ENCODE peak calls at places on chromosomes 12 and 14, in nine cellular contexts. M is pancreas, G is mammary epithelial cell, C is left lung, J is esophagus muscularis mucosa, T is stomach, Z is IMR-90, S is PC-3, W is heart right ventricle. Y is an unnamed sample. For H3K27me3, the result is how much of the 10 kb centered on the place peaks cover.

GRCh38 chr12:7588703-7589329 is 76.9 kb downstream of the APOBEC1 start:
- DNase-seq in M (peak), G (peak), C (peak), J (no peak), T (peak), Z (peak), S (peak), W (no peak), Y (no peak)

GRCh38 chr12:122986258-122986871 is 5.9 kb downstream of the ARL6IP4 start:
- DNase-seq in M (no peak), G (no peak), C (no peak), J (no peak), T (no peak), Z (no peak), S (no peak), W (no peak), Y (no peak)

GRCh38 chr14:20530771-20531571 is 25.6 kb downstream of the RNASE10 start:
- DNase-seq in M (peak), G (peak), C (peak), J (peak), T (peak), Z (peak), S (peak), W (peak), Y (peak)

GRCh38 chr12:100733817-100734593 is 60.6 kb upstream of the ANO4 start:
- DNase-seq in M (no peak), G (peak), C (no peak), J (no peak), T (no peak), Z (peak), S (peak), W (no peak), Y (no peak)

GRCh38 chr14:34989762-34990161 is 7.0 kb downstream of the SRP54 start:
- DNase-seq in M (no peak), G (no peak), C (no peak), J (no peak), T (no peak), Z (no peak), S (no peak), W (no peak), Y (no peak)

GRCh38 chr12:109492371-109492770 is 14.9 kb downstream of the UBE3B start:
- DNase-seq in M (no peak), G (no peak), C (no peak), J (no peak), T (peak), Z (no peak), S (peak), W (no peak), Y (no peak)

GRCh38 chr14:102805454-102805891 is 28.2 kb downstream of the TRAF3 start:
- DNase-seq in M (no peak), G (peak), C (no peak), J (no peak), T (no peak), Z (peak), S (peak), W (no peak), Y (no peak)

GRCh38 chr12:54385251-54385914 is 850 bp upstream of the ZNF385A start:
- DNase-seq in M (no peak), G (no peak), C (no peak), J (no peak), T (no peak), Z (no peak), S (no peak), W (no peak), Y (peak)

GRCh38 chr14:68574906-68575305 is 218.0 kb downstream of the ZFP36L1 start:
- DNase-seq in M (no peak), G (no peak), C (peak), J (no peak), T (no peak), Z (peak), S (peak), W (no peak), Y (no peak)

GRCh38 chr14:64293976-64294671 is at the start of gene ESR2:
- DNase-seq in M (peak), G (no peak), C (peak), J (no peak), T (peak), Z (peak), S (peak), W (peak), Y (no peak)

GRCh38 chr12:86838709-86839108 is 582.5 kb upstream of the MGAT4C start:
- DNase-seq in M (no peak), G (no peak), C (no peak), J (no peak), T (no peak), Z (no peak), S (no peak), W (no peak), Y (no peak)

GRCh38 chr14:30214456-30215090 is 286.9 kb upstream of the PRKD1 start:
- DNase-seq in M (no peak), G (peak), C (no peak), J (no peak), T (no peak), Z (peak), S (peak), W (no peak), Y (no peak)

GRCh38 chr12:39125580-39125979 is 220.2 kb upstream of the CPNE8 start:
- DNase-seq in M (no peak), G (no peak), C (no peak), J (no peak), T (no peak), Z (no peak), S (peak), W (no peak), Y (no peak)

GRCh38 chr14:38884109-38884508 is 218.9 kb downstream of the SEC23A start:
- DNase-seq in M (no peak), G (no peak), C (no peak), J (no peak), T (no peak), Z (no peak), S (no peak), W (no peak), Y (no peak)

GRCh38 chr14:61608245-61609142 is 86.8 kb upstream of the HIF1A start:
- DNase-seq in M (no peak), G (no peak), C (no peak), J (no peak), T (no peak), Z (peak), S (peak), W (no peak), Y (no peak)

GRCh38 chr14:98756749-98757148 is 515.2 kb downstream of the BCL11B start:
- DNase-seq in M (no peak), G (no peak), C (no peak), J (peak), T (no peak), Z (no peak), S (no peak), W (no peak), Y (no peak)

GRCh38 chr12:124633954-124634352 is 66.5 kb upstream of the NCOR2 start:
- DNase-seq in M (no peak), G (no peak), C (no peak), J (no peak), T (no peak), Z (no peak), S (no peak), W (no peak), Y (no peak)

GRCh38 chr12:41932470-41932991 is 212.1 kb downstream of the GXYLT1 start:
- DNase-seq in M (peak), G (no peak), C (peak), J (no peak), T (peak), Z (no peak), S (peak), W (peak), Y (peak)

GRCh38 chr14:94051115-94051514 is 25.0 kb downstream of the OTUB2 start:
- DNase-seq in M (no peak), G (peak), C (no peak), J (peak), T (peak), Z (peak), S (peak), W (no peak), Y (no peak)

GRCh38 chr14:58749066-58749669 is 111.4 kb downstream of the DACT1 start:
- DNase-seq in M (no peak), G (peak), C (peak), J (no peak), T (peak), Z (peak), S (peak), W (no peak), Y (peak)

GRCh38 chr12:93725531-93725930 is 48.4 kb downstream of the CRADD start:
- DNase-seq in M (no peak), G (no peak), C (no peak), J (no peak), T (no peak), Z (no peak), S (no peak), W (no peak), Y (no peak)

GRCh38 chr12:14906114-14906513 is 20.5 kb upstream of the MGP start:
- DNase-seq in M (no peak), G (no peak), C (no peak), J (no peak), T (no peak), Z (no peak), S (no peak), W (no peak), Y (no peak)

GRCh38 chr14:67370830-67371229 is 10.7 kb downstream of the EIF2S1 start:
- DNase-seq in M (no peak), G (no peak), C (no peak), J (no peak), T (no peak), Z (peak), S (peak), W (no peak), Y (no peak)

GRCh38 chr12:122067966-122068365 is 10.6 kb upstream of the MLXIP start:
- DNase-seq in M (no peak), G (no peak), C (no peak), J (no peak), T (peak), Z (peak), S (no peak), W (peak), Y (no peak)

GRCh38 chr12:52659395-52659794 is 7.4 kb upstream of the KRT2 start:
- DNase-seq in M (no peak), G (no peak), C (no peak), J (no peak), T (no peak), Z (no peak), S (no peak), W (no peak), Y (no peak)

GRCh38 chr12:89225401-89225800 is 126.9 kb downstream of the DUSP6 start:
- DNase-seq in M (no peak), G (peak), C (peak), J (no peak), T (no peak), Z (peak), S (peak), W (no peak), Y (no peak)

GRCh38 chr12:122979908-122980191 is 631 bp upstream of the ARL6IP4 start:
- DNase-seq in M (no peak), G (peak), C (no peak), J (no peak), T (no peak), Z (no peak), S (no peak), W (no peak), Y (no peak)

GRCh38 chr12:54680374-54680773 is 32.2 kb upstream of the DCD start:
- DNase-seq in M (no peak), G (peak), C (no peak), J (peak), T (peak), Z (peak), S (peak), W (no peak), Y (no peak)

GRCh38 chr12:119864591-119864990 is 12.5 kb downstream of the CIT start:
- DNase-seq in M (no peak), G (no peak), C (no peak), J (no peak), T (no peak), Z (no peak), S (no peak), W (no peak), Y (no peak)
- H3K27ac ChIP-seq in M (no peak), G (no peak), C (no peak), J (no peak), T (no peak), Z (no peak), S (no peak), W (no peak), Y (no peak)

GRCh38 chr12:120653611-120654010 is 13.2 kb downstream of the CABP1 start:
- DNase-seq in M (no peak), G (no peak), C (no peak), J (no peak), T (no peak), Z (no peak), S (no peak), W (no peak), Y (no peak)
- H3K27me3 ChIP-seq in M (under half), G (under half), C (under half), J (under half), T (under half), Z (half or more), S (under half), W (under half), Y (under half)

GRCh38 chr14:76931629-76932402 is 96.7 kb downstream of the IRF2BPL start:
- DNase-seq in M (no peak), G (no peak), C (no peak), J (no peak), T (no peak), Z (no peak), S (no peak), W (no peak), Y (no peak)
- H3K27ac ChIP-seq in M (no peak), G (no peak), C (no peak), J (no peak), T (no peak), Z (no peak), S (no peak), W (no peak), Y (no peak)

GRCh38 chr12:10562306-10562933 is 51.0 kb downstream of the MAGOHB start:
- DNase-seq in M (no peak), G (peak), C (no peak), J (no peak), T (no peak), Z (peak), S (peak), W (no peak), Y (no peak)
- H3K27me3 ChIP-seq in M (under half), G (under half), C (under half), J (under half), T (under half), Z (under half), S (under half), W (under half), Y (under half)

GRCh38 chr12:57943438-57944080 is 2.2 kb downstream of the ATP23 start:
- DNase-seq in M (no peak), G (no peak), C (no peak), J (no peak), T (no peak), Z (no peak), S (no peak), W (no peak), Y (no peak)
- H3K27ac ChIP-seq in M (no peak), G (no peak), C (no peak), J (no peak), T (no peak), Z (no peak), S (no peak), W (no peak), Y (no peak)

GRCh38 chr12:65004270-65004669 is 116.8 kb downstream of the WIF1 start:
- DNase-seq in M (no peak), G (peak), C (no peak), J (no peak), T (no peak), Z (no peak), S (peak), W (no peak), Y (no peak)

GRCh38 chr12:64995831-64996230 is 125.3 kb downstream of the WIF1 start:
- DNase-seq in M (no peak), G (peak), C (no peak), J (no peak), T (no peak), Z (no peak), S (peak), W (no peak), Y (no peak)

GRCh38 chr12:64998327-64999156 is 122.6 kb downstream of the WIF1 start:
- DNase-seq in M (no peak), G (peak), C (no peak), J (no peak), T (no peak), Z (no peak), S (peak), W (no peak), Y (no peak)

GRCh38 chr12:64997858-64998257 is 123.2 kb downstream of the WIF1 start:
- DNase-seq in M (no peak), G (no peak), C (no peak), J (no peak), T (no peak), Z (no peak), S (no peak), W (no peak), Y (no peak)

GRCh38 chr12:64999157-64999425 is 122.0 kb downstream of the WIF1 start:
- DNase-seq in M (no peak), G (no peak), C (no peak), J (no peak), T (no peak), Z (no peak), S (no peak), W (no peak), Y (no peak)
- H3K27me3 ChIP-seq in M (under half), G (under half), C (under half), J (under half), T (under half), Z (under half), S (under half), W (under half), Y (under half)

Y was measured in aorta.